ENCODE peak calls at places on chromosome 12, in seven cellular contexts. S is GM20000; J is dorsolateral prefrontal cortex; T is CD4-positive, alpha-beta T cell; Q is effector memory CD8-positive, alpha-beta T cell; I is amygdala; A is activated T-cell treated with anti-CD3 and anti-CD28 coated beads for 48 hours. C is an unnamed sample.

GRCh38 chr12:116490481-116490880 is 68.7 kb upstream of the MAP1LC3B2 start:
- DNase-seq in S (no peak), J (no peak), T (no peak), Q (no peak), I (no peak), A (no peak), C (no peak)

GRCh38 chr12:78584695-78585094 is 279.9 kb upstream of the SYT1 start:
- DNase-seq in S (no peak), J (no peak), T (no peak), Q (no peak), I (no peak), A (no peak), C (no peak)

GRCh38 chr12:27148791-27149190 is 66.4 kb upstream of the C12orf71 start:
- DNase-seq in S (no peak), J (no peak), T (no peak), Q (no peak), I (no peak), A (no peak), C (no peak)

GRCh38 chr12:1207276-1207675 is 216.3 kb downstream of the ERC1 start:
- DNase-seq in S (no peak), J (no peak), T (no peak), Q (no peak), I (no peak), A (no peak), C (no peak)

GRCh38 chr12:325886-326285 is 63.2 kb downstream of the KDM5A start:
- DNase-seq in S (no peak), J (no peak), T (no peak), Q (no peak), I (no peak), A (no peak), C (no peak)

GRCh38 chr12:63844391-63845341 is at the start of gene SRGAP1:
- DNase-seq in S (peak), J (peak), T (no peak), Q (no peak), I (peak), A (no peak), C (peak)

GRCh38 chr12:110312581-110313360 is 31.7 kb downstream of the ATP2A2 start:
- DNase-seq in S (no peak), J (no peak), T (no peak), Q (no peak), I (no peak), A (no peak), C (no peak)

GRCh38 chr12:49697808-49698207 is 9.4 kb downstream of the FMNL3 start:
- DNase-seq in S (no peak), J (no peak), T (no peak), Q (no peak), I (no peak), A (no peak), C (no peak)

GRCh38 chr12:7940906-7941305 is 4.9 kb upstream of the SLC2A3 start:
- DNase-seq in S (no peak), J (no peak), T (no peak), Q (no peak), I (no peak), A (no peak), C (no peak)

GRCh38 chr12:69161835-69162234 is 77.5 kb upstream of the CPSF6 start:
- DNase-seq in S (peak), J (no peak), T (peak), Q (no peak), I (no peak), A (peak), C (no peak)

GRCh38 chr12:95557625-95558024 is 6.3 kb upstream of the USP44 start:
- DNase-seq in S (no peak), J (no peak), T (no peak), Q (no peak), I (no peak), A (no peak), C (no peak)

GRCh38 chr12:46915082-46915481 is 89.3 kb upstream of the SLC38A4 start:
- DNase-seq in S (no peak), J (no peak), T (no peak), Q (no peak), I (no peak), A (no peak), C (no peak)

GRCh38 chr12:104133861-104134260 is 4.1 kb downstream of the NFYB start:
- DNase-seq in S (no peak), J (no peak), T (no peak), Q (no peak), I (no peak), A (no peak), C (no peak)

GRCh38 chr12:50039151-50039835 is 14.0 kb upstream of the RACGAP1 start:
- DNase-seq in S (peak), J (peak), T (peak), Q (peak), I (peak), A (peak), C (peak)

GRCh38 chr12:39777465-39777864 is 157.9 kb upstream of the ABCD2 start:
- DNase-seq in S (no peak), J (no peak), T (no peak), Q (no peak), I (no peak), A (no peak), C (no peak)

GRCh38 chr12:71731439-71732356 is 23.0 kb upstream of the RAB21 start:
- DNase-seq in S (no peak), J (no peak), T (no peak), Q (no peak), I (no peak), A (no peak), C (no peak)

GRCh38 chr12:99521664-99522063 is 125.9 kb upstream of the GARIN6 start:
- DNase-seq in S (no peak), J (no peak), T (no peak), Q (no peak), I (no peak), A (no peak), C (no peak)

GRCh38 chr12:3658327-3659163 is 94.4 kb downstream of the CRACR2A start:
- DNase-seq in S (peak), J (no peak), T (peak), Q (peak), I (no peak), A (peak), C (peak)

GRCh38 chr12:46065412-46066166 is 75.2 kb upstream of the SCAF11 start:
- DNase-seq in S (no peak), J (no peak), T (no peak), Q (no peak), I (no peak), A (no peak), C (no peak)

GRCh38 chr12:54184024-54184805 is 4.6 kb downstream of the SMUG1 start:
- DNase-seq in S (no peak), J (no peak), T (no peak), Q (no peak), I (no peak), A (no peak), C (no peak)

GRCh38 chr12:106030210-106031175 is 108.3 kb downstream of the NUAK1 start:
- DNase-seq in S (no peak), J (no peak), T (no peak), Q (no peak), I (no peak), A (no peak), C (no peak)

GRCh38 chr12:51926064-51926632 is 18.8 kb downstream of the ACVRL1 start:
- DNase-seq in S (no peak), J (no peak), T (no peak), Q (no peak), I (no peak), A (no peak), C (no peak)

GRCh38 chr12:95385646-95386045 is 88.3 kb upstream of the METAP2 start:
- DNase-seq in S (no peak), J (no peak), T (no peak), Q (no peak), I (no peak), A (no peak), C (no peak)

GRCh38 chr12:64080319-64081008 is 141.6 kb downstream of the KICS2 start:
- DNase-seq in S (no peak), J (no peak), T (no peak), Q (no peak), I (no peak), A (no peak), C (no peak)

GRCh38 chr12:102781117-102781516 is 135.9 kb downstream of the PAH start:
- DNase-seq in S (no peak), J (no peak), T (no peak), Q (no peak), I (no peak), A (no peak), C (no peak)

GRCh38 chr12:108637631-108638030 is 3.9 kb upstream of the SELPLG start:
- DNase-seq in S (no peak), J (no peak), T (no peak), Q (no peak), I (no peak), A (no peak), C (no peak)

GRCh38 chr12:54977155-54977554 is 7.4 kb downstream of the TESPA1 start:
- DNase-seq in S (no peak), J (no peak), T (no peak), Q (no peak), I (no peak), A (no peak), C (no peak)

GRCh38 chr12:27511031-27511722 is 12.8 kb upstream of the PPFIBP1 start:
- DNase-seq in S (no peak), J (no peak), T (no peak), Q (no peak), I (no peak), A (no peak), C (no peak)

GRCh38 chr12:90908465-90908864 is 46.5 kb downstream of the CCER1 start:
- DNase-seq in S (no peak), J (no peak), T (no peak), Q (no peak), I (no peak), A (no peak), C (no peak)

GRCh38 chr12:66516133-66516532 is 162.7 kb downstream of the GRIP1 start:
- DNase-seq in S (no peak), J (no peak), T (no peak), Q (no peak), I (no peak), A (no peak), C (no peak)